ENCODE peak calls at places on chromosome 18, in five cellular contexts. A, Q, E, M and L are unnamed samples.

GRCh38 chr18:68944330-68944729 is 146.4 kb downstream of the CCDC102B start:
- DNase-seq in M (no peak), Q (no peak), A (no peak), E (no peak), L (no peak)

GRCh38 chr18:10440874-10441273 is 13.6 kb upstream of the APCDD1 start:
- DNase-seq in A (no peak), E (no peak), M (no peak), Q (no peak), L (no peak)

GRCh38 chr18:80022613-80023012 is 11.6 kb upstream of the RBFA start:
- DNase-seq in M (no peak), Q (no peak), E (no peak), A (no peak), L (peak; percentile 54)

GRCh38 chr18:58671941-58672565 is 788 bp downstream of the MALT1 start:
- DNase-seq in Q (no peak), E (no peak), A (no peak), M (no peak), L (no peak)

GRCh38 chr18:39951321-39951720 is 2003.7 kb upstream of the PIK3C3 start:
- DNase-seq in E (no peak), A (no peak), M (no peak), Q (no peak), L (no peak)

GRCh38 chr18:24627644-24628315 is 167.3 kb downstream of the HRH4 start:
- DNase-seq in Q (no peak), E (no peak), M (no peak), A (no peak), L (no peak)

GRCh38 chr18:5895886-5896740 is 791 bp upstream of the TMEM200C start:
- DNase-seq in A (peak; percentile 70), Q (peak; percentile 34), M (no peak), E (no peak), L (no peak)

GRCh38 chr18:26685438-26686173 is 137.3 kb upstream of the KCTD1 start:
- DNase-seq in E (no peak), M (no peak), A (no peak), Q (no peak), L (no peak)

GRCh38 chr18:73975266-73975665 is 172.4 kb downstream of the FBXO15 start:
- DNase-seq in E (no peak), M (no peak), A (no peak), Q (no peak), L (no peak)

GRCh38 chr18:39946623-39947061 is 2008.4 kb upstream of the PIK3C3 start:
- DNase-seq in A (no peak), M (peak; percentile 37), Q (no peak), E (no peak), L (no peak)

GRCh38 chr18:56709463-56709862 is 58.3 kb downstream of the WDR7 start:
- DNase-seq in Q (no peak), M (peak; percentile 58), E (peak; percentile 31), A (no peak), L (no peak)

GRCh38 chr18:60350150-60350549 is 22.4 kb downstream of the MC4R start:
- DNase-seq in Q (no peak), M (no peak), E (no peak), A (no peak), L (no peak)

GRCh38 chr18:51021226-51021965 is 8.6 kb upstream of the SMAD4 start:
- DNase-seq in M (no peak), Q (no peak), E (no peak), A (no peak), L (no peak)

GRCh38 chr18:53798516-53798915 is 426.0 kb downstream of the MBD2 start:
- DNase-seq in A (no peak), E (no peak), Q (no peak), M (no peak), L (no peak)

GRCh38 chr18:36692331-36692730 is 136.5 kb downstream of the TPGS2 start:
- DNase-seq in A (no peak), E (no peak), Q (no peak), M (peak; percentile 50), L (no peak)

GRCh38 chr18:74836296-74837139 is 238.8 kb downstream of the ZNF407 start:
- DNase-seq in M (no peak), E (no peak), A (no peak), Q (no peak), L (peak; percentile 25)

GRCh38 chr18:62339106-62339988 is 14.2 kb downstream of the TNFRSF11A start:
- DNase-seq in M (no peak), E (no peak), Q (no peak), A (peak; percentile 54), L (no peak)

GRCh38 chr18:34936772-34937171 is 104.4 kb upstream of the MAPRE2 start:
- DNase-seq in M (no peak), A (no peak), E (no peak), Q (no peak), L (no peak)

GRCh38 chr18:34461266-34461665 is 236.6 kb upstream of the NOL4 start:
- DNase-seq in E (no peak), M (no peak), Q (no peak), A (no peak), L (no peak)

GRCh38 chr18:45540146-45540545 is 75.1 kb upstream of the SLC14A2 start:
- DNase-seq in E (no peak), M (no peak), Q (no peak), A (no peak), L (no peak)

GRCh38 chr18:4453712-4454547 is 1.2 kb downstream of the DLGAP1 start:
- DNase-seq in M (no peak), A (no peak), Q (peak; percentile 10), E (no peak), L (no peak)

GRCh38 chr18:79378416-79379250 is 17.1 kb upstream of the NFATC1 start:
- DNase-seq in E (peak; percentile 79), A (peak; percentile 91), Q (peak; percentile 77), M (no peak), L (peak; percentile 80)

GRCh38 chr18:34802938-34803337 is 92.8 kb downstream of the DTNA start:
- DNase-seq in M (no peak), Q (no peak), A (no peak), E (no peak), L (no peak)

GRCh38 chr18:79789901-79790885 is 7.5 kb upstream of the KCNG2 start:
- DNase-seq in A (peak; percentile 31), E (no peak), M (no peak), Q (no peak), L (no peak)

GRCh38 chr18:12318857-12319256 is 10.8 kb downstream of the TUBB6 start:
- DNase-seq in M (no peak), Q (no peak), A (no peak), E (no peak), L (no peak)

GRCh38 chr18:65968605-65969004 is 217.8 kb downstream of the CDH7 start:
- DNase-seq in M (no peak), A (no peak), Q (no peak), E (no peak), L (no peak)

GRCh38 chr18:7480853-7481252 is 86.3 kb upstream of the PTPRM start:
- DNase-seq in A (no peak), M (no peak), E (no peak), Q (no peak), L (no peak)

GRCh38 chr18:57748770-57749603 is 54.1 kb downstream of the ATP8B1 start:
- DNase-seq in A (no peak), M (no peak), E (no peak), Q (no peak), L (no peak)